ENCODE peak calls at places on chromosomes 7 and 10, in eight cellular contexts. One of them, this sample, is unnamed.

GRCh38 chr7:71507665-71508064 is 375.7 kb downstream of the GALNT17 start:
- DNase-seq in T-helper 1 cell: no peak
- DNase-seq in neuronal stem cell: no peak
- DNase-seq in lower leg skin: no peak
- DNase-seq in stimulated activated CD8-positive, alpha-beta memory T cell treated with anti-CD3 and anti-CD28 coated beads, Interleukin-2, amount 100 ng/mL, for 1 hour: no peak
- DNase-seq in Right ventricle myocardium inferior: no peak
- DNase-seq in IMR-90: no peak
- DNase-seq in mesendoderm: peak
- DNase-seq in this sample: no peak

GRCh38 chr7:82530361-82530760 is 86.8 kb upstream of the CACNA2D1 start:
- DNase-seq in T-helper 1 cell: no peak
- DNase-seq in mesendoderm: peak
- DNase-seq in lower leg skin: no peak
- DNase-seq in Right ventricle myocardium inferior: no peak
- DNase-seq in stimulated activated CD8-positive, alpha-beta memory T cell treated with anti-CD3 and anti-CD28 coated beads, Interleukin-2, amount 100 ng/mL, for 1 hour: no peak
- DNase-seq in IMR-90: no peak
- DNase-seq in neuronal stem cell: no peak
- DNase-seq in this sample: no peak

GRCh38 chr7:14720792-14721191 is 181.8 kb downstream of the DGKB start:
- DNase-seq in lower leg skin: no peak
- DNase-seq in T-helper 1 cell: no peak
- DNase-seq in stimulated activated CD8-positive, alpha-beta memory T cell treated with anti-CD3 and anti-CD28 coated beads, Interleukin-2, amount 100 ng/mL, for 1 hour: no peak
- DNase-seq in IMR-90: no peak
- DNase-seq in mesendoderm: no peak
- DNase-seq in neuronal stem cell: no peak
- DNase-seq in Right ventricle myocardium inferior: no peak
- DNase-seq in this sample: no peak

GRCh38 chr7:45161138-45161537 is 3.5 kb downstream of the RAMP3 start:
- DNase-seq in mesendoderm: no peak
- DNase-seq in IMR-90: no peak
- DNase-seq in Right ventricle myocardium inferior: no peak
- DNase-seq in neuronal stem cell: no peak
- DNase-seq in T-helper 1 cell: no peak
- DNase-seq in lower leg skin: no peak
- DNase-seq in stimulated activated CD8-positive, alpha-beta memory T cell treated with anti-CD3 and anti-CD28 coated beads, Interleukin-2, amount 100 ng/mL, for 1 hour: no peak
- DNase-seq in this sample: no peak

GRCh38 chr10:116888380-116889055 is 39.2 kb downstream of the ENO4 start:
- DNase-seq in neuronal stem cell: no peak
- DNase-seq in T-helper 1 cell: no peak
- DNase-seq in Right ventricle myocardium inferior: no peak
- DNase-seq in lower leg skin: peak
- DNase-seq in stimulated activated CD8-positive, alpha-beta memory T cell treated with anti-CD3 and anti-CD28 coated beads, Interleukin-2, amount 100 ng/mL, for 1 hour: no peak
- DNase-seq in mesendoderm: peak
- DNase-seq in IMR-90: peak
- DNase-seq in this sample: peak

GRCh38 chr7:836429-836828 is 4.2 kb downstream of the SUN1 start:
- DNase-seq in stimulated activated CD8-positive, alpha-beta memory T cell treated with anti-CD3 and anti-CD28 coated beads, Interleukin-2, amount 100 ng/mL, for 1 hour: no peak
- DNase-seq in neuronal stem cell: no peak
- DNase-seq in lower leg skin: no peak
- DNase-seq in Right ventricle myocardium inferior: no peak
- DNase-seq in T-helper 1 cell: no peak
- DNase-seq in IMR-90: peak
- DNase-seq in mesendoderm: peak
- DNase-seq in this sample: no peak

GRCh38 chr7:116354171-116354545 is 143.8 kb downstream of the TES start:
- DNase-seq in IMR-90: peak
- DNase-seq in T-helper 1 cell: no peak
- DNase-seq in Right ventricle myocardium inferior: no peak
- DNase-seq in stimulated activated CD8-positive, alpha-beta memory T cell treated with anti-CD3 and anti-CD28 coated beads, Interleukin-2, amount 100 ng/mL, for 1 hour: no peak
- DNase-seq in neuronal stem cell: no peak
- DNase-seq in mesendoderm: peak
- DNase-seq in lower leg skin: no peak
- DNase-seq in this sample: no peak

GRCh38 chr7:142956951-142957623 is 5.1 kb downstream of the KEL start:
- DNase-seq in lower leg skin: no peak
- DNase-seq in Right ventricle myocardium inferior: no peak
- DNase-seq in stimulated activated CD8-positive, alpha-beta memory T cell treated with anti-CD3 and anti-CD28 coated beads, Interleukin-2, amount 100 ng/mL, for 1 hour: no peak
- DNase-seq in neuronal stem cell: no peak
- DNase-seq in IMR-90: no peak
- DNase-seq in mesendoderm: peak
- DNase-seq in T-helper 1 cell: no peak
- DNase-seq in this sample: no peak

GRCh38 chr7:75734586-75735047 is 4.1 kb downstream of the HIP1 start:
- DNase-seq in neuronal stem cell: no peak
- DNase-seq in Right ventricle myocardium inferior: no peak
- DNase-seq in T-helper 1 cell: no peak
- DNase-seq in mesendoderm: peak
- DNase-seq in stimulated activated CD8-positive, alpha-beta memory T cell treated with anti-CD3 and anti-CD28 coated beads, Interleukin-2, amount 100 ng/mL, for 1 hour: no peak
- DNase-seq in IMR-90: peak
- DNase-seq in lower leg skin: no peak
- DNase-seq in this sample: no peak

GRCh38 chr7:145169908-145170307 is 334.1 kb upstream of the TPK1 start:
- DNase-seq in mesendoderm: peak
- DNase-seq in T-helper 1 cell: no peak
- DNase-seq in Right ventricle myocardium inferior: no peak
- DNase-seq in IMR-90: no peak
- DNase-seq in stimulated activated CD8-positive, alpha-beta memory T cell treated with anti-CD3 and anti-CD28 coated beads, Interleukin-2, amount 100 ng/mL, for 1 hour: no peak
- DNase-seq in lower leg skin: no peak
- DNase-seq in neuronal stem cell: no peak
- DNase-seq in this sample: no peak

GRCh38 chr10:13382759-13383753 is 35.0 kb upstream of the SEPHS1 start:
- DNase-seq in lower leg skin: no peak
- DNase-seq in stimulated activated CD8-positive, alpha-beta memory T cell treated with anti-CD3 and anti-CD28 coated beads, Interleukin-2, amount 100 ng/mL, for 1 hour: no peak
- DNase-seq in Right ventricle myocardium inferior: no peak
- DNase-seq in mesendoderm: no peak
- DNase-seq in neuronal stem cell: no peak
- DNase-seq in IMR-90: no peak
- DNase-seq in T-helper 1 cell: no peak
- DNase-seq in this sample: no peak

GRCh38 chr10:132509506-132510173 is 27.9 kb upstream of the INPP5A start:
- DNase-seq in lower leg skin: no peak
- DNase-seq in mesendoderm: no peak
- DNase-seq in neuronal stem cell: no peak
- DNase-seq in Right ventricle myocardium inferior: no peak
- DNase-seq in stimulated activated CD8-positive, alpha-beta memory T cell treated with anti-CD3 and anti-CD28 coated beads, Interleukin-2, amount 100 ng/mL, for 1 hour: no peak
- DNase-seq in T-helper 1 cell: no peak
- DNase-seq in IMR-90: no peak
- DNase-seq in this sample: no peak

This sample was measured in thoracic aorta.